ENCODE peak calls at places on chromosome 6, in seven cellular contexts. I is mesenchymal stem cell, R is BE2C, O is AG04450, P is heart right ventricle, N is GM23248, L is testis. E is an unnamed sample.

GRCh38 chr6:41713650-41714291 is 21.6 kb downstream of the TFEB start:
- DNase-seq in I (no peak), R (no peak), O (no peak), P (peak), N (peak), L (peak), E (no peak)

GRCh38 chr6:8969747-8970146 is 534.4 kb upstream of the SLC35B3 start:
- DNase-seq in I (no peak), R (no peak), O (no peak), P (no peak), N (no peak), L (no peak), E (no peak)

GRCh38 chr6:107493158-107494057 is 3.5 kb downstream of the SOBP start:
- DNase-seq in I (peak), R (no peak), O (peak), P (peak), N (peak), L (peak), E (peak)

GRCh38 chr6:147974376-147974775 is 368.3 kb upstream of the SASH1 start:
- DNase-seq in I (peak), R (no peak), O (no peak), P (no peak), N (no peak), L (no peak), E (peak)

GRCh38 chr6:137904822-137905617 is 38.0 kb downstream of the TNFAIP3 start:
- DNase-seq in I (no peak), R (no peak), O (no peak), P (peak), N (peak), L (no peak), E (no peak)

GRCh38 chr6:20001286-20001685 is 164.1 kb downstream of the ID4 start:
- DNase-seq in I (no peak), R (no peak), O (no peak), P (no peak), N (no peak), L (no peak), E (no peak)

GRCh38 chr6:30227763-30228487 is 14.7 kb upstream of the TRIM26 start:
- DNase-seq in I (no peak), R (no peak), O (no peak), P (no peak), N (no peak), L (no peak), E (no peak)

GRCh38 chr6:169158182-169158573 is 95.5 kb downstream of the THBS2 start:
- DNase-seq in I (no peak), R (no peak), O (no peak), P (peak), N (peak), L (peak), E (peak)

GRCh38 chr6:39812853-39813533 is 20.8 kb downstream of the DAAM2 start:
- DNase-seq in I (peak), R (no peak), O (no peak), P (no peak), N (peak), L (peak), E (peak)

GRCh38 chr6:2911171-2911570 is 8.1 kb upstream of the SERPINB9 start:
- DNase-seq in I (no peak), R (no peak), O (no peak), P (no peak), N (no peak), L (no peak), E (no peak)

GRCh38 chr6:444653-445275 is 53.2 kb downstream of the IRF4 start:
- DNase-seq in I (no peak), R (no peak), O (no peak), P (no peak), N (peak), L (no peak), E (no peak)

GRCh38 chr6:43982084-43982625 is 145.1 kb downstream of the MRPL14 start:
- DNase-seq in I (no peak), R (no peak), O (no peak), P (no peak), N (no peak), L (peak), E (no peak)

GRCh38 chr6:88374556-88374955 is 208.4 kb upstream of the CNR1 start:
- DNase-seq in I (no peak), R (no peak), O (no peak), P (no peak), N (no peak), L (no peak), E (no peak)

GRCh38 chr6:1139155-1139890 is 172.6 kb upstream of the FOXQ1 start:
- DNase-seq in I (no peak), R (no peak), O (no peak), P (no peak), N (no peak), L (no peak), E (no peak)

GRCh38 chr6:15522856-15523529 is 139.8 kb downstream of the DTNBP1 start:
- DNase-seq in I (no peak), R (no peak), O (no peak), P (no peak), N (no peak), L (peak), E (no peak)

GRCh38 chr6:113377362-113377942 is 479.7 kb upstream of the MARCKS start:
- DNase-seq in I (no peak), R (no peak), O (no peak), P (no peak), N (no peak), L (no peak), E (no peak)

GRCh38 chr6:13953061-13953705 is 28.4 kb downstream of the RNF182 start:
- DNase-seq in I (peak), R (no peak), O (peak), P (no peak), N (peak), L (no peak), E (peak)

GRCh38 chr6:156884306-156884705 is 107.1 kb downstream of the ARID1B start:
- DNase-seq in I (no peak), R (no peak), O (no peak), P (no peak), N (no peak), L (no peak), E (no peak)

GRCh38 chr6:135181333-135182119 is 418 bp downstream of the MYB start:
- DNase-seq in I (peak), R (peak), O (no peak), P (no peak), N (peak), L (no peak), E (peak)

GRCh38 chr6:150975136-150975535 is 109.6 kb downstream of the MTHFD1L start:
- DNase-seq in I (no peak), R (no peak), O (no peak), P (no peak), N (peak), L (no peak), E (no peak)

GRCh38 chr6:85403331-85404015 is 46.4 kb upstream of the NT5E start:
- DNase-seq in I (peak), R (no peak), O (no peak), P (no peak), N (peak), L (no peak), E (peak)
- H3K4me3 ChIP-seq in I (no peak), R (no peak), O (peak), P (no peak), N (peak), L (no peak), E (no peak)

GRCh38 chr6:17418281-17419188 is 25.1 kb downstream of the CAP2 start:
- DNase-seq in I (peak), R (no peak), O (no peak), P (no peak), N (peak), L (no peak), E (peak)

GRCh38 chr6:17419189-17419575 is 25.8 kb downstream of the CAP2 start:
- DNase-seq in I (peak), R (no peak), O (no peak), P (no peak), N (peak), L (no peak), E (peak)

GRCh38 chr6:17413313-17413750 is 19.9 kb downstream of the CAP2 start:
- DNase-seq in I (peak), R (no peak), O (no peak), P (no peak), N (peak), L (no peak), E (no peak)

GRCh38 chr6:17421406-17421805 is 28.0 kb downstream of the CAP2 start:
- DNase-seq in I (no peak), R (no peak), O (no peak), P (no peak), N (no peak), L (no peak), E (no peak)

DNA sequence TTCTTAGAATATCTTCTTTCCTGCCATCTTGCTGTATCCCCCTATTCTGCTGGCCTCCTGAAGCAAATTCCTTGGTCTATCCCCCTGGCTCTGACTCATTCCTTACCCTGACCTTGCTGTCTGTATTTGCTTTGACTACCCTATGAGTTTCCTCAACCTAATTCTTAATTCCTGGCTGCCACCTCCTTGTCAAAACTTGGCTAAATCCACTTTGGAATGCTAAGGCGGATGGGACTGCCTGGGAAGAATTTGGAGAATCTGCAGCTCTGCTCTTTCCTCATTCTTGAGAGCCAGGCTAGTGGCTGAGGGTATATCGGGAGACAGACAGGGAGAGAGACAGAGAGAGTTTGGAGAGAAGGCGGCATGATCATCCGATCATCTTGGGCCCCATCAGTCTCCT is 24.4 kb downstream of the CAP2 start:
- DNase-seq in I (peak), R (no peak), O (peak), P (no peak), N (peak), L (no peak), E (peak)
- H3K4me3 ChIP-seq in I (no peak), R (no peak), O (peak), P (no peak), N (peak), L (no peak), E (peak)

GRCh38 chr6:141482773-141483172 is 650.0 kb upstream of the GJE1 start:
- DNase-seq in I (no peak), R (no peak), O (no peak), P (no peak), N (peak), L (no peak), E (peak)

GRCh38 chr6:141486942-141487341 is 645.8 kb upstream of the GJE1 start:
- DNase-seq in I (no peak), R (no peak), O (no peak), P (no peak), N (no peak), L (no peak), E (no peak)

GRCh38 chr6:141488466-141488865 is 644.3 kb upstream of the GJE1 start:
- DNase-seq in I (peak), R (no peak), O (no peak), P (no peak), N (peak), L (no peak), E (peak)

GRCh38 chr6:141484726-141485125 is 648.0 kb upstream of the GJE1 start:
- DNase-seq in I (peak), R (no peak), O (no peak), P (no peak), N (no peak), L (no peak), E (peak)

GRCh38 chr6:141483561-141484061 is 649.1 kb upstream of the GJE1 start:
- DNase-seq in I (peak), R (no peak), O (peak), P (peak), N (peak), L (no peak), E (peak)
- H3K4me3 ChIP-seq in I (no peak), R (no peak), O (peak), P (no peak), N (peak), L (peak), E (peak)

GRCh38 chr6:23655502-23655901 is 470.5 kb upstream of the NRSN1 start:
- DNase-seq in I (no peak), R (no peak), O (no peak), P (no peak), N (no peak), L (no peak), E (peak)
- H3K4me3 ChIP-seq in I (no peak), R (no peak), O (no peak), P (no peak), N (no peak), L (no peak), E (no peak)

GRCh38 chr6:153449279-153449678 is 318.2 kb upstream of the RGS17 start:
- DNase-seq in I (peak), R (no peak), O (no peak), P (no peak), N (peak), L (no peak), E (no peak)
- H3K4me3 ChIP-seq in I (no peak), R (no peak), O (no peak), P (no peak), N (no peak), L (no peak), E (no peak)

GRCh38 chr6:52598123-52598823 is 21.4 kb upstream of the TRAM2 start:
- DNase-seq in I (peak), R (peak), O (no peak), P (peak), N (peak), L (peak), E (peak)
- H3K4me3 ChIP-seq in I (no peak), R (peak), O (no peak), P (no peak), N (peak), L (no peak), E (no peak)